ENCODE peak calls at places on chromosomes 7 and 10, in six cellular contexts. A is H1, D is K562, U is HepG2, W is SK-N-SH, G is HCT116. S is an unnamed sample.

GRCh38 chr10:28668363-28669226 is 8.7 kb upstream of the BAMBI start:
- DNase-seq in A (peak), D (peak), U (no peak), W (peak), G (no peak), S (peak)

GRCh38 chr7:123437447-123437995 is 96.9 kb downstream of the IQUB start:
- DNase-seq in A (no peak), D (no peak), U (no peak), W (no peak), G (no peak), S (no peak)

GRCh38 chr7:1942704-1943294 is 272.7 kb downstream of the ELFN1 start:
- DNase-seq in A (no peak), D (no peak), U (no peak), W (no peak), G (no peak), S (no peak)

GRCh38 chr7:137328389-137329120 is 15.0 kb downstream of the PTN start:
- DNase-seq in A (no peak), D (no peak), U (no peak), W (no peak), G (no peak), S (no peak)

GRCh38 chr7:154195266-154195665 is 143.1 kb downstream of the DPP6 start:
- DNase-seq in A (no peak), D (no peak), U (no peak), W (no peak), G (no peak), S (no peak)

GRCh38 chr10:123897146-123897545 is 5.5 kb upstream of the CPXM2 start:
- DNase-seq in A (no peak), D (no peak), U (no peak), W (no peak), G (no peak), S (no peak)

GRCh38 chr10:70693619-70694286 is 21.4 kb downstream of the ADAMTS14 start:
- DNase-seq in A (no peak), D (peak), U (no peak), W (peak), G (no peak), S (no peak)

GRCh38 chr7:142549007-142549406 is 200.3 kb upstream of the PRSS1 start:
- DNase-seq in A (no peak), D (no peak), U (no peak), W (no peak), G (no peak), S (no peak)

GRCh38 chr10:94500063-94500462 is 45.5 kb upstream of the HELLS start:
- DNase-seq in A (no peak), D (peak), U (peak), W (peak), G (no peak), S (no peak)

GRCh38 chr10:73910764-73911552 is at the start of gene PLAU:
- DNase-seq in A (peak), D (peak), U (no peak), W (peak), G (no peak), S (no peak)

GRCh38 chr7:139035588-139036353 is at the start of gene ZC3HAV1L:
- DNase-seq in A (peak), D (no peak), U (peak), W (peak), G (peak), S (peak)

GRCh38 chr7:146660839-146661238 is 544.2 kb downstream of the CNTNAP2 start:
- DNase-seq in A (no peak), D (no peak), U (no peak), W (peak), G (no peak), S (no peak)

GRCh38 chr10:18689498-18689897 is 30.3 kb downstream of the ARL5B start:
- DNase-seq in A (no peak), D (peak), U (peak), W (peak), G (no peak), S (peak)

GRCh38 chr7:95921543-95921942 is 149.2 kb downstream of the DYNC1I1 start:
- DNase-seq in A (no peak), D (no peak), U (no peak), W (no peak), G (no peak), S (no peak)

GRCh38 chr7:54757711-54758110 is 1.3 kb downstream of the SEC61G start:
- DNase-seq in A (no peak), D (no peak), U (no peak), W (no peak), G (no peak), S (no peak)

GRCh38 chr7:33155811-33156210 is 26.4 kb downstream of the BBS9 start:
- DNase-seq in A (no peak), D (no peak), U (no peak), W (no peak), G (no peak), S (no peak)

GRCh38 chr10:11329055-11329673 is 282.3 kb downstream of the USP6NL start:
- DNase-seq in A (peak), D (no peak), U (no peak), W (no peak), G (no peak), S (no peak)

GRCh38 chr7:77425151-77426051 is 9.3 kb upstream of the GSAP start:
- DNase-seq in A (no peak), D (no peak), U (peak), W (peak), G (peak), S (no peak)

GRCh38 chr10:126661356-126661755 is 9.1 kb downstream of the C10orf90 start:
- DNase-seq in A (no peak), D (no peak), U (no peak), W (no peak), G (no peak), S (no peak)

GRCh38 chr10:117553815-117554172 is 11.2 kb downstream of the EMX2 start:
- DNase-seq in A (no peak), D (no peak), U (no peak), W (no peak), G (no peak), S (no peak)

GRCh38 chr10:30435068-30435422 is 1.1 kb downstream of the MAP3K8 start:
- DNase-seq in A (no peak), D (peak), U (no peak), W (no peak), G (no peak), S (peak)

GRCh38 chr10:3293536-3294431 is 121.2 kb upstream of the PITRM1 start:
- DNase-seq in A (no peak), D (no peak), U (no peak), W (no peak), G (no peak), S (no peak)

GRCh38 chr10:106424981-106425380 is 739.5 kb downstream of the SORCS1 start:
- DNase-seq in A (no peak), D (no peak), U (no peak), W (no peak), G (no peak), S (no peak)

GRCh38 chr7:142557971-142558582 is 191.2 kb upstream of the PRSS1 start:
- DNase-seq in A (peak), D (peak), U (peak), W (peak), G (peak), S (no peak)

GRCh38 chr7:77245015-77245755 is 45.6 kb upstream of the FGL2 start:
- DNase-seq in A (no peak), D (no peak), U (peak), W (no peak), G (no peak), S (no peak)

GRCh38 chr10:68870545-68871104 is 30.5 kb upstream of the DDX50 start:
- DNase-seq in A (no peak), D (peak), U (no peak), W (no peak), G (no peak), S (no peak)

GRCh38 chr10:38118072-38118807 is 24.1 kb downstream of the ZNF37A start:
- DNase-seq in A (no peak), D (peak), U (no peak), W (no peak), G (peak), S (peak)

GRCh38 chr10:71396714-71397339 is at the start of gene CDH23:
- DNase-seq in A (peak), D (peak), U (no peak), W (peak), G (no peak), S (no peak)

GRCh38 chr7:40306596-40306995 is 171.8 kb downstream of the SUGCT start:
- DNase-seq in A (no peak), D (no peak), U (no peak), W (no peak), G (no peak), S (no peak)

GRCh38 chr7:98795741-98796493 is 73.9 kb downstream of the TMEM130 start:
- DNase-seq in A (no peak), D (no peak), U (no peak), W (no peak), G (no peak), S (no peak)

GRCh38 chr10:114532226-114532625 is 125.8 kb downstream of the ABLIM1 start:
- DNase-seq in A (no peak), D (no peak), U (no peak), W (no peak), G (no peak), S (no peak)

GRCh38 chr7:159116581-159117339 is 27.9 kb downstream of the VIPR2 start:
- DNase-seq in A (no peak), D (no peak), U (no peak), W (no peak), G (no peak), S (no peak)

GRCh38 chr7:128381161-128381821 is 19.8 kb upstream of the PRRT4 start:
- DNase-seq in A (peak), D (peak), U (no peak), W (peak), G (peak), S (no peak)

GRCh38 chr7:41709621-41710020 is 6.7 kb upstream of the INHBA start:
- DNase-seq in A (no peak), D (no peak), U (no peak), W (no peak), G (no peak), S (no peak)

GRCh38 chr10:7811000-7811399 is 7.3 kb upstream of the TAF3 start:
- DNase-seq in A (no peak), D (no peak), U (no peak), W (no peak), G (no peak), S (no peak)

GRCh38 chr10:14570800-14571199 is 203.9 kb downstream of the FAM107B start:
- DNase-seq in A (no peak), D (no peak), U (no peak), W (no peak), G (no peak), S (no peak)

GRCh38 chr10:14573666-14574261 is 200.9 kb downstream of the FAM107B start:
- DNase-seq in A (no peak), D (no peak), U (no peak), W (no peak), G (peak), S (no peak)

GRCh38 chr10:14569274-14570060 is 205.2 kb downstream of the FAM107B start:
- DNase-seq in A (no peak), D (no peak), U (no peak), W (no peak), G (no peak), S (peak)

GRCh38 chr10:14574291-14574690 is 200.4 kb downstream of the FAM107B start:
- DNase-seq in A (no peak), D (no peak), U (no peak), W (peak), G (no peak), S (no peak)

GRCh38 chr10:14571866-14572507 is 202.7 kb downstream of the FAM107B start:
- DNase-seq in A (no peak), D (no peak), U (peak), W (no peak), G (no peak), S (peak)
- TF ChIP-seq JUND in A (no peak), D (no peak), U (peak), W (no peak), G (no peak), S (peak)

DNA sequence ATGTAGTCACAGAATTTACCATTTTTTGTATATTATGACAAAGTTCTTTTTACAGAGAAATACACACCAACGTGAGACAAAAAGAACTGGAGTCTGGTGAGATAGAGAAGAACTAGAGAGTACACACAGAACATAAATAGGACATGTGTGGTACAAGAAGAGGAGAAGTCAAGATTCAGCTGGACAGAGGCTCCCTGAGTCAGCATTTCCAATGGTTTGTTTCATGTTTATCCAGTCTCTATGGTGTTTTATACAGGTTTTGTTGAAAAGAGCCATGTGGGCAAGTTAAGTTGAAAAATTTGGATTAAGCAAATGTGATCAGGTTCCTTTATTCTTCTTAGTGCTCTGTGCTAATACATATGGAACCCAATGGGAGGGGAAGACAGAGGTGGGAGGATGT is 105.5 kb upstream of the AKR1E2 start:
- DNase-seq in A (no peak), D (no peak), U (no peak), W (no peak), G (no peak), S (no peak)
- TF ChIP-seq JUND in A (no peak), D (no peak), U (no peak), W (no peak), G (no peak), S (no peak)

DNA sequence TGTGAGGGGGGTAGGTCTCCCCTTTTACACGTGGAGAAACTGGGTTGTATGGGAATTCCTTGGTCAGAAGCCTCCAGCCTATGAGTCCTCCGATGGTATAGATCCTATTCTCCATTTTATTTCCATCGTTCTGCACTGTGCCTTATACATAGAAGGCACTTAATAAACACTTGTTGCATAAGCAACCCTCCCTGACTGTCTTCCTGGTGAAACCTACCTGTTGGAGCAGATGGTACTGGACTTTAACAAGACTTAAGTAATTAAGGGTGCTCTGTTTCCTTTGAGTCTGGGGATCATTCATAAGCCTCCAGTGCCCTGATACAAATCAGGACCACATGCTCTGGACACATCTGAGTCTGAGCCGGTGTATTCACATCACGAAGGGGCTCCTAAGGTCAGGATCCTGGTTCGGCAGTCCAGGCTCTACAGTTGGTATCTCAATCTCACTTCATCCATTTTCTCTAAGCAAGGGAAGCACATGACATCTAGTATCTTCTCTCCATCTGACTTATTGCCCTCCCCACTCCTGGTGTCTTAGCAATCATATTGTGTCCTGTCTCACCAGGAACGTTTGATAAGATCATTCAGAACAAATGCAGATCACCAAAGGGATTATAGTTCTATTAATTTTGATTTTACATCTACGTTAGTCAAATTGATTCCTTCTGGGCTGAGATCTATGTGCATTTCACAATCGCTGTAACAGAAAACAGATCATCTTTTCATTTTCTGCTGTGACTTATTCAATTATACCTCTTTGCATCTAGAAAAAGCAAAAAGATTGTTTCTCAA is 22.8 kb upstream of the EZH2 start:
- DNase-seq in A (no peak), D (no peak), U (no peak), W (peak), G (no peak), S (no peak)
- TF ChIP-seq JUND in A (no peak), D (no peak), U (no peak), W (no peak), G (no peak), S (no peak)

GRCh38 chr10:96960872-96961271 is 128.8 kb downstream of the LCOR start:
- DNase-seq in A (no peak), D (no peak), U (no peak), W (no peak), G (no peak), S (no peak)
- TF ChIP-seq JUND in A (no peak), D (no peak), U (no peak), W (no peak), G (no peak), S (no peak)

GRCh38 chr10:83527934-83528333 is 611.4 kb upstream of the GHITM start:
- DNase-seq in A (no peak), D (no peak), U (no peak), W (no peak), G (no peak), S (no peak)
- TF ChIP-seq JUND in A (no peak), D (no peak), U (no peak), W (no peak), G (no peak), S (no peak)

DNA sequence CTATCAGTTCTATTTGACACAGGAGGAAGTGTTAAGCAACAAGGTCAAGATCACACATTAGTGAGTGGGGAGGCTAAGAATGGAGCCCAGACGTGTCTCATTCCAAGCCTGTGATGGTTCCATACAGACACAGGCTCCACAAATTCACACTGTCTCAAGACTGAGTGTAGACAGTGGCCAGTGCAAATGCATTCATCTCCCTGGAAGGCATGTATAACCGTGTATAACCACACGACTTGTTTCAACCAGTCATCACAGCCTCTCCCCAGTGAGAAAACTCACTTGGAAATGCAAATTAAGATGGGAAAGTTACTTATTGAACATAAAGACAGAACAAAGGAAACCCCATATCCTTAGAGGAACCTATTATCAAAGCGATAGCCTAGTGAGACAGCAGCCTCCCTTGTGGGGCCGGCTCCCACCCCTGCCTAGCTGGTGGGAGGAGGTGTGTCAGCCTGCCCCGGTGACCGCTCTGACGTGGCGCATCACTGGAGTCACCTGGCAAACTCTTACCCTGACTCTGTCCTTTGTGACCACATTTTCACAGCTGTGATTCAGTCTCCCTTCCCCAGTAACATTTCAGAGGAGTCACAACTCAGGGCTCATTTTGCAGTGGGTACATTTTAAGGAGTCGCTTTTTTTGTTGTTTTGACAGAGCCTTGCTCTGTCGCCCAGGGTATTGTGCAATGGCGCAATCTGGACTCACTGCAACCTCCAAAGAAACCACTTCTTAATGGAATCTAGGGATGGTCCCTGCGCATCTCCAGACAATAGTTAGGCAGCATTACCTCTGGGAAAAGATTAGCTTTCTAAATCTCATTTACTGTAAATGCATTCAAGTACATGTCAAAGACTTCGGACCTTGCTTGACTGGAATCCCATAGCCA is 126.6 kb upstream of the PARD3 start:
- DNase-seq in A (no peak), D (no peak), U (no peak), W (no peak), G (no peak), S (no peak)
- TF ChIP-seq JUND in A (no peak), D (no peak), U (no peak), W (no peak), G (no peak), S (no peak)